ENCODE peak calls at places on chromosomes 11 and 22, in seven cellular contexts. One of them, this sample, is unnamed.

GRCh38 chr11:46238078-46238966 is 39.1 kb upstream of the CREB3L1 start:
- DNase-seq in transverse colon: peak; percentile 73
- DNase-seq in A549: peak; percentile 77
- DNase-seq in astrocyte: peak; percentile 34
- DNase-seq in psoas muscle: peak; percentile 81
- DNase-seq in cardiac muscle cell: peak; percentile 86
- DNase-seq in B cell: peak; percentile 85
- DNase-seq in this sample: peak; percentile 45

GRCh38 chr11:117870176-117870952 is 6.1 kb downstream of the FXYD6 start:
- DNase-seq in B cell: no peak
- DNase-seq in transverse colon: no peak
- DNase-seq in astrocyte: no peak
- DNase-seq in psoas muscle: no peak
- DNase-seq in A549: no peak
- DNase-seq in cardiac muscle cell: no peak
- DNase-seq in this sample: peak; percentile 23

GRCh38 chr11:13169709-13170108 is 107.9 kb upstream of the BMAL1 start:
- DNase-seq in psoas muscle: no peak
- DNase-seq in B cell: no peak
- DNase-seq in A549: peak; percentile 58
- DNase-seq in transverse colon: no peak
- DNase-seq in astrocyte: peak; percentile 93
- DNase-seq in cardiac muscle cell: peak; percentile 94
- DNase-seq in this sample: peak; percentile 18

GRCh38 chr11:40295466-40295865 is 1164.0 kb downstream of the LRRC4C start:
- DNase-seq in cardiac muscle cell: no peak
- DNase-seq in astrocyte: no peak
- DNase-seq in B cell: no peak
- DNase-seq in transverse colon: no peak
- DNase-seq in psoas muscle: no peak
- DNase-seq in A549: no peak
- DNase-seq in this sample: no peak

GRCh38 chr11:124605719-124606118 is 5.5 kb upstream of the PANX3 start:
- DNase-seq in A549: no peak
- DNase-seq in psoas muscle: no peak
- DNase-seq in transverse colon: peak; percentile 12
- DNase-seq in astrocyte: no peak
- DNase-seq in B cell: no peak
- DNase-seq in cardiac muscle cell: no peak
- DNase-seq in this sample: no peak

GRCh38 chr22:41237707-41238569 is 2.8 kb downstream of the CHADL start:
- DNase-seq in B cell: peak; percentile 99
- DNase-seq in transverse colon: peak; percentile 86
- DNase-seq in A549: no peak
- DNase-seq in psoas muscle: peak; percentile 84
- DNase-seq in astrocyte: no peak
- DNase-seq in cardiac muscle cell: peak; percentile 50
- DNase-seq in this sample: peak; percentile 90

GRCh38 chr11:28877366-28877765 is 769.2 kb downstream of the METTL15 start:
- DNase-seq in astrocyte: no peak
- DNase-seq in transverse colon: no peak
- DNase-seq in cardiac muscle cell: no peak
- DNase-seq in psoas muscle: no peak
- DNase-seq in A549: no peak
- DNase-seq in B cell: no peak
- DNase-seq in this sample: no peak

GRCh38 chr11:2194877-2195755 is 23.5 kb upstream of the TH start:
- DNase-seq in B cell: peak; percentile 74
- DNase-seq in A549: peak; percentile 44
- DNase-seq in astrocyte: no peak
- DNase-seq in transverse colon: peak; percentile 34
- DNase-seq in psoas muscle: no peak
- DNase-seq in cardiac muscle cell: peak; percentile 25
- DNase-seq in this sample: peak; percentile 70

GRCh38 chr11:83361831-83362230 is 75.7 kb upstream of the CCDC90B start:
- DNase-seq in astrocyte: no peak
- DNase-seq in transverse colon: no peak
- DNase-seq in A549: no peak
- DNase-seq in B cell: no peak
- DNase-seq in psoas muscle: no peak
- DNase-seq in cardiac muscle cell: no peak
- DNase-seq in this sample: no peak

GRCh38 chr11:22860241-22860640 is at the start of gene CCDC179:
- DNase-seq in transverse colon: no peak
- DNase-seq in B cell: no peak
- DNase-seq in astrocyte: no peak
- DNase-seq in psoas muscle: no peak
- DNase-seq in cardiac muscle cell: no peak
- DNase-seq in A549: no peak
- DNase-seq in this sample: no peak

GRCh38 chr11:116948375-116948774 is 111.0 kb upstream of the APOA1 start:
- DNase-seq in psoas muscle: no peak
- DNase-seq in A549: peak; percentile 21
- DNase-seq in B cell: no peak
- DNase-seq in astrocyte: peak; percentile 25
- DNase-seq in transverse colon: peak; percentile 34
- DNase-seq in cardiac muscle cell: peak; percentile 32
- DNase-seq in this sample: peak; percentile 32

GRCh38 chr11:57622263-57622662 is 24.8 kb downstream of the SERPING1 start:
- DNase-seq in psoas muscle: no peak
- DNase-seq in transverse colon: no peak
- DNase-seq in A549: no peak
- DNase-seq in B cell: no peak
- DNase-seq in cardiac muscle cell: no peak
- DNase-seq in astrocyte: no peak
- DNase-seq in this sample: no peak

GRCh38 chr11:108697872-108698473 is 33.1 kb downstream of the DDX10 start:
- DNase-seq in transverse colon: peak; percentile 29
- DNase-seq in astrocyte: peak; percentile 59
- DNase-seq in cardiac muscle cell: peak; percentile 90
- DNase-seq in A549: peak; percentile 67
- DNase-seq in B cell: peak; percentile 64
- DNase-seq in psoas muscle: no peak
- DNase-seq in this sample: peak; percentile 34

GRCh38 chr11:117443269-117444186 is 115.9 kb downstream of the CEP164 start:
- DNase-seq in transverse colon: peak; percentile 35
- DNase-seq in psoas muscle: peak; percentile 64
- DNase-seq in A549: peak; percentile 25
- DNase-seq in B cell: no peak
- DNase-seq in cardiac muscle cell: peak; percentile 57
- DNase-seq in astrocyte: peak; percentile 9
- DNase-seq in this sample: peak; percentile 35

GRCh38 chr11:67576742-67577475 is 6.7 kb upstream of the GSTP1 start:
- DNase-seq in cardiac muscle cell: no peak
- DNase-seq in B cell: no peak
- DNase-seq in psoas muscle: no peak
- DNase-seq in astrocyte: no peak
- DNase-seq in transverse colon: no peak
- DNase-seq in A549: no peak
- DNase-seq in this sample: no peak

GRCh38 chr11:48683226-48683720 is 194.7 kb downstream of the OR4A47 start:
- DNase-seq in astrocyte: no peak
- DNase-seq in cardiac muscle cell: no peak
- DNase-seq in transverse colon: no peak
- DNase-seq in B cell: no peak
- DNase-seq in psoas muscle: peak; percentile 9
- DNase-seq in A549: no peak
- DNase-seq in this sample: no peak

GRCh38 chr22:37657590-37658132 is 862 bp upstream of the PDXP start:
- DNase-seq in cardiac muscle cell: no peak
- DNase-seq in psoas muscle: no peak
- DNase-seq in astrocyte: no peak
- DNase-seq in A549: no peak
- DNase-seq in B cell: no peak
- DNase-seq in transverse colon: no peak
- DNase-seq in this sample: no peak

GRCh38 chr22:29073618-29074275 is 912 bp downstream of the KREMEN1 start:
- DNase-seq in B cell: no peak
- DNase-seq in A549: no peak
- DNase-seq in astrocyte: no peak
- DNase-seq in cardiac muscle cell: peak; percentile 47
- DNase-seq in transverse colon: peak; percentile 60
- DNase-seq in psoas muscle: peak; percentile 74
- DNase-seq in this sample: peak; percentile 52

GRCh38 chr22:34255042-34255441 is 334.8 kb upstream of the LARGE1 start:
- DNase-seq in cardiac muscle cell: no peak
- DNase-seq in transverse colon: no peak
- DNase-seq in psoas muscle: no peak
- DNase-seq in A549: no peak
- DNase-seq in astrocyte: no peak
- DNase-seq in B cell: no peak
- DNase-seq in this sample: no peak

GRCh38 chr22:35357883-35358621 is 22.8 kb upstream of the HMOX1 start:
- DNase-seq in A549: peak; percentile 52
- DNase-seq in B cell: no peak
- DNase-seq in transverse colon: no peak
- DNase-seq in psoas muscle: no peak
- DNase-seq in cardiac muscle cell: no peak
- DNase-seq in astrocyte: peak; percentile 58
- DNase-seq in this sample: no peak

GRCh38 chr22:45904236-45904635 is 72.7 kb downstream of the WNT7B start:
- DNase-seq in cardiac muscle cell: no peak
- DNase-seq in astrocyte: no peak
- DNase-seq in A549: no peak
- DNase-seq in transverse colon: no peak
- DNase-seq in psoas muscle: no peak
- DNase-seq in B cell: no peak
- DNase-seq in this sample: no peak

GRCh38 chr11:74459584-74459983 is 7.8 kb downstream of the KCNE3 start:
- DNase-seq in cardiac muscle cell: peak; percentile 34
- DNase-seq in transverse colon: no peak
- DNase-seq in psoas muscle: no peak
- DNase-seq in B cell: no peak
- DNase-seq in astrocyte: no peak
- DNase-seq in A549: no peak
- DNase-seq in this sample: no peak

GRCh38 chr22:42725606-42726355 is 5.1 kb upstream of the A4GALT start:
- DNase-seq in psoas muscle: no peak
- DNase-seq in B cell: no peak
- DNase-seq in astrocyte: peak; percentile 16
- DNase-seq in cardiac muscle cell: peak; percentile 60
- DNase-seq in transverse colon: no peak
- DNase-seq in A549: no peak
- DNase-seq in this sample: no peak

GRCh38 chr11:112797653-112798293 is 163.4 kb upstream of the NCAM1 start:
- DNase-seq in transverse colon: no peak
- DNase-seq in A549: peak; percentile 12
- DNase-seq in psoas muscle: no peak
- DNase-seq in astrocyte: no peak
- DNase-seq in cardiac muscle cell: peak; percentile 69
- DNase-seq in B cell: no peak
- DNase-seq in this sample: peak; percentile 43
- TF ChIP-seq CTCF in transverse colon: peak; percentile 4
- TF ChIP-seq CTCF in A549: no peak
- TF ChIP-seq CTCF in psoas muscle: peak; percentile 33
- TF ChIP-seq CTCF in astrocyte: peak; percentile 41
- TF ChIP-seq CTCF in cardiac muscle cell: peak; percentile 78
- TF ChIP-seq CTCF in B cell: no peak
- TF ChIP-seq CTCF in this sample: no peak

GRCh38 chr11:81644239-81644840 is 1089.3 kb downstream of the FAM181B start:
- DNase-seq in cardiac muscle cell: peak; percentile 58
- DNase-seq in psoas muscle: no peak
- DNase-seq in transverse colon: no peak
- DNase-seq in A549: peak; percentile 56
- DNase-seq in B cell: peak; percentile 4
- DNase-seq in astrocyte: peak; percentile 14
- DNase-seq in this sample: no peak
- TF ChIP-seq CTCF in cardiac muscle cell: peak; percentile 60
- TF ChIP-seq CTCF in psoas muscle: peak; percentile 33
- TF ChIP-seq CTCF in transverse colon: peak; percentile 56
- TF ChIP-seq CTCF in A549: peak; percentile 54
- TF ChIP-seq CTCF in B cell: peak; percentile 84
- TF ChIP-seq CTCF in astrocyte: peak; percentile 62
- TF ChIP-seq CTCF in this sample: no peak

GRCh38 chr11:86815726-86816125 is 15.4 kb downstream of the PRSS23 start:
- DNase-seq in astrocyte: no peak
- DNase-seq in transverse colon: no peak
- DNase-seq in A549: no peak
- DNase-seq in B cell: no peak
- DNase-seq in cardiac muscle cell: no peak
- DNase-seq in psoas muscle: no peak
- DNase-seq in this sample: no peak

GRCh38 chr11:86816251-86816726 is 15.9 kb downstream of the PRSS23 start:
- DNase-seq in astrocyte: peak; percentile 47
- DNase-seq in transverse colon: no peak
- DNase-seq in B cell: no peak
- DNase-seq in psoas muscle: no peak
- DNase-seq in cardiac muscle cell: peak; percentile 69
- DNase-seq in A549: peak; percentile 72
- DNase-seq in this sample: no peak

GRCh38 chr11:86812981-86813380 is 12.6 kb downstream of the PRSS23 start:
- DNase-seq in A549: no peak
- DNase-seq in transverse colon: no peak
- DNase-seq in B cell: no peak
- DNase-seq in astrocyte: no peak
- DNase-seq in psoas muscle: no peak
- DNase-seq in cardiac muscle cell: no peak
- DNase-seq in this sample: no peak

GRCh38 chr11:86814775-86815174 is 14.4 kb downstream of the PRSS23 start:
- DNase-seq in transverse colon: no peak
- DNase-seq in A549: no peak
- DNase-seq in B cell: no peak
- DNase-seq in astrocyte: peak; percentile 64
- DNase-seq in cardiac muscle cell: no peak
- DNase-seq in psoas muscle: no peak
- DNase-seq in this sample: no peak

DNA sequence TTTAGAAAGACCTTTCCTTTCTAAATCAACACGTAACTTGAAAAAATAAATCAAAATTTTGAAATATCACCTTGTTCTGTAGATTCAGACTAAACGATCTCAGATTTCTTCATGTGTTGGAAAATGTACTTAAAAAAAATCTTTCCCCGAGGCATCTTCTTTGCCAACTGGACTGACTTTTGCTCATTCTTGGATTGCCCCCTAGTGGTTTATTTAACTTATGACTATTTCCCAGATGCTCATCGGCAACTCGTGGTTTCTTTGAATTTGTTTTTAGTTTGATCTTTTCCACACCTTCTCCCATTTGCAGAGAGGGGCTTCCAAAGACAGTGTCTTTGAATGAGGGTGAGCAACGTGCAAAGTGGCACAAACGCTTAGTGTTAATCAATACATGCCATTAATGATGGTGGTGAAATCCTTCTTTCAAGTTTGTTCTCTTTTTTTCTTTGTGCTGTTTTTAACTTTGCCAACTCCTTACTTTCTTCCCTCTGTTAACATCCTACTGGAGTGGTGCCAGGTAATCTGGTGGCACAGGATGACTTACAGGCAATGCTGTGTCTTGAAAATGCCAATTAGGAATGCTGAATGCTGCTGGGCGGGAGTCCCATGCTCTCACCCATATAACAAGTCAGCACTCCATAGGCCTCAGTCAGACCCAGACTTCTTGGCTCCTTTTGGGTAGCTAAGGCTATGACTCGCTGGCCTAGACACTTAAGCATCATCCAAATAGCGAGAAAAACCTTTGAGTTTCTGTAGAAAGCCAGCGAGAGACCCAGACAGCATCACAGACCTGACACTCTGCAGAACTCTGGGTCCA is 18.3 kb downstream of the PRSS23 start:
- DNase-seq in transverse colon: no peak
- DNase-seq in psoas muscle: no peak
- DNase-seq in cardiac muscle cell: peak; percentile 85
- DNase-seq in astrocyte: peak; percentile 54
- DNase-seq in B cell: peak; percentile 38
- DNase-seq in A549: peak; percentile 82
- DNase-seq in this sample: no peak
- TF ChIP-seq CTCF in transverse colon: peak; percentile 77
- TF ChIP-seq CTCF in psoas muscle: peak; percentile 81
- TF ChIP-seq CTCF in cardiac muscle cell: peak; percentile 46
- TF ChIP-seq CTCF in astrocyte: peak; percentile 77
- TF ChIP-seq CTCF in B cell: peak; percentile 88
- TF ChIP-seq CTCF in A549: peak; percentile 91
- TF ChIP-seq CTCF in this sample: peak; percentile 44

GRCh38 chr11:119723243-119723951 is 5.6 kb downstream of the NECTIN1 start:
- DNase-seq in B cell: no peak
- DNase-seq in psoas muscle: no peak
- DNase-seq in A549: no peak
- DNase-seq in transverse colon: no peak
- DNase-seq in cardiac muscle cell: no peak
- DNase-seq in astrocyte: no peak
- DNase-seq in this sample: no peak
- TF ChIP-seq CTCF in B cell: no peak
- TF ChIP-seq CTCF in psoas muscle: no peak
- TF ChIP-seq CTCF in A549: no peak
- TF ChIP-seq CTCF in transverse colon: no peak
- TF ChIP-seq CTCF in cardiac muscle cell: no peak
- TF ChIP-seq CTCF in astrocyte: no peak
- TF ChIP-seq CTCF in this sample: no peak